ENCODE peak calls at places on chromosomes 2 and 18, in six cellular contexts. One of them, this sample, is unnamed.

GRCh38 chr2:217740178-217740577 is 262.6 kb downstream of the TNS1 start:
- DNase-seq in cardiac muscle cell: no peak
- DNase-seq in sigmoid colon: no peak
- DNase-seq in heart right ventricle: no peak
- DNase-seq in thoracic aorta: no peak
- DNase-seq in AG04449: no peak
- DNase-seq in this sample: no peak

GRCh38 chr2:99150691-99151090 is 4.1 kb downstream of the TSGA10 start:
- DNase-seq in cardiac muscle cell: peak
- DNase-seq in sigmoid colon: no peak
- DNase-seq in heart right ventricle: no peak
- DNase-seq in thoracic aorta: no peak
- DNase-seq in AG04449: no peak
- DNase-seq in this sample: no peak

GRCh38 chr2:134144651-134145050 is 109.2 kb upstream of the MGAT5 start:
- DNase-seq in cardiac muscle cell: no peak
- DNase-seq in sigmoid colon: no peak
- DNase-seq in heart right ventricle: no peak
- DNase-seq in thoracic aorta: no peak
- DNase-seq in AG04449: no peak
- DNase-seq in this sample: no peak

GRCh38 chr2:49332415-49332814 is 178.1 kb upstream of the FSHR start:
- DNase-seq in cardiac muscle cell: peak
- DNase-seq in sigmoid colon: no peak
- DNase-seq in heart right ventricle: no peak
- DNase-seq in thoracic aorta: no peak
- DNase-seq in AG04449: no peak
- DNase-seq in this sample: no peak

GRCh38 chr18:70491734-70492348 is 203.0 kb downstream of the SOCS6 start:
- DNase-seq in cardiac muscle cell: peak
- DNase-seq in sigmoid colon: no peak
- DNase-seq in heart right ventricle: no peak
- DNase-seq in thoracic aorta: peak
- DNase-seq in AG04449: no peak
- DNase-seq in this sample: peak

GRCh38 chr2:168118733-168119518 is 128.5 kb downstream of the STK39 start:
- DNase-seq in cardiac muscle cell: peak
- DNase-seq in sigmoid colon: no peak
- DNase-seq in heart right ventricle: no peak
- DNase-seq in thoracic aorta: no peak
- DNase-seq in AG04449: peak
- DNase-seq in this sample: no peak

GRCh38 chr2:216520156-216520555 is 21.5 kb downstream of the RPL37A start:
- DNase-seq in cardiac muscle cell: peak
- DNase-seq in sigmoid colon: no peak
- DNase-seq in heart right ventricle: no peak
- DNase-seq in thoracic aorta: no peak
- DNase-seq in AG04449: no peak
- DNase-seq in this sample: no peak

GRCh38 chr18:31015715-31016459 is 26.7 kb downstream of the DSC3 start:
- DNase-seq in cardiac muscle cell: no peak
- DNase-seq in sigmoid colon: no peak
- DNase-seq in heart right ventricle: no peak
- DNase-seq in thoracic aorta: no peak
- DNase-seq in AG04449: no peak
- DNase-seq in this sample: no peak

GRCh38 chr18:58562999-58563667 is 65.8 kb downstream of the ALPK2 start:
- DNase-seq in cardiac muscle cell: no peak
- DNase-seq in sigmoid colon: no peak
- DNase-seq in heart right ventricle: no peak
- DNase-seq in thoracic aorta: no peak
- DNase-seq in AG04449: no peak
- DNase-seq in this sample: no peak

GRCh38 chr2:73414651-73415050 is 29.0 kb downstream of the ALMS1 start:
- DNase-seq in cardiac muscle cell: peak
- DNase-seq in sigmoid colon: no peak
- DNase-seq in heart right ventricle: no peak
- DNase-seq in thoracic aorta: no peak
- DNase-seq in AG04449: no peak
- DNase-seq in this sample: no peak

GRCh38 chr2:50582164-50582563 is 449.8 kb downstream of the NRXN1 start:
- DNase-seq in cardiac muscle cell: no peak
- DNase-seq in sigmoid colon: no peak
- DNase-seq in heart right ventricle: no peak
- DNase-seq in thoracic aorta: no peak
- DNase-seq in AG04449: no peak
- DNase-seq in this sample: no peak

GRCh38 chr2:47641366-47641765 is 141.6 kb upstream of the MSH6 start:
- DNase-seq in cardiac muscle cell: no peak
- DNase-seq in sigmoid colon: no peak
- DNase-seq in heart right ventricle: no peak
- DNase-seq in thoracic aorta: no peak
- DNase-seq in AG04449: no peak
- DNase-seq in this sample: no peak

GRCh38 chr2:172282944-172283343 is 144.4 kb upstream of the ITGA6 start:
- DNase-seq in cardiac muscle cell: peak
- DNase-seq in sigmoid colon: no peak
- DNase-seq in heart right ventricle: no peak
- DNase-seq in thoracic aorta: no peak
- DNase-seq in AG04449: peak
- DNase-seq in this sample: no peak

GRCh38 chr2:236309669-236310029 is 45.4 kb upstream of the ASB18 start:
- DNase-seq in cardiac muscle cell: peak
- DNase-seq in sigmoid colon: no peak
- DNase-seq in heart right ventricle: no peak
- DNase-seq in thoracic aorta: no peak
- DNase-seq in AG04449: no peak
- DNase-seq in this sample: no peak

GRCh38 chr18:50009772-50010171 is 185.2 kb downstream of the MYO5B start:
- DNase-seq in cardiac muscle cell: peak
- DNase-seq in sigmoid colon: no peak
- DNase-seq in heart right ventricle: peak
- DNase-seq in thoracic aorta: no peak
- DNase-seq in AG04449: no peak
- DNase-seq in this sample: no peak

DNA sequence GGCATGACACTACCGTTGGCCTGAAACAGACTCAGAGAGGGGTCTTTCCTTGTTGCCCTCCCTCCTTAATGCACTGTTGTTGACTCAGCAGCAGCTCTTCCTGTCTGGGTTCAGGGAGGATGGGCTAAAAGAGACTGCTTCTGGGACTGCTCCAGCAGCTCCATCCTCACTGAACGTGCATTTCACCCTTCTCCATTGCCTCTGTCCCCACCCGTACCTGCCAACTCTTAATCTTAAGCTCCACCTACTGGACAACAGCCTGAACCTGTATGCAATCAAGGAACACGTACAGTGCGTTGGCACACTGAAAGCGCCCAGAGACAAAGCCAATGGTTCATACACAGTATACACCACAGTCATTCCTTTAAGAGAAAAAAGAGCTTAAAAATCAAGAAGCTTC is 230.8 kb upstream of the RAB6C start:
- DNase-seq in cardiac muscle cell: no peak
- DNase-seq in sigmoid colon: no peak
- DNase-seq in heart right ventricle: no peak
- DNase-seq in thoracic aorta: no peak
- DNase-seq in AG04449: no peak
- DNase-seq in this sample: no peak
- TF ChIP-seq CTCF in cardiac muscle cell: no peak
- TF ChIP-seq CTCF in sigmoid colon: no peak
- TF ChIP-seq CTCF in heart right ventricle: no peak
- TF ChIP-seq CTCF in thoracic aorta: no peak
- TF ChIP-seq CTCF in AG04449: no peak
- TF ChIP-seq CTCF in this sample: peak

GRCh38 chr18:45384137-45384998 is 230.9 kb upstream of the SLC14A2 start:
- DNase-seq in cardiac muscle cell: peak
- DNase-seq in sigmoid colon: no peak
- DNase-seq in heart right ventricle: peak
- DNase-seq in thoracic aorta: no peak
- DNase-seq in AG04449: no peak
- DNase-seq in this sample: no peak

GRCh38 chr18:45383228-45383627 is 232.0 kb upstream of the SLC14A2 start:
- DNase-seq in cardiac muscle cell: no peak
- DNase-seq in sigmoid colon: no peak
- DNase-seq in heart right ventricle: no peak
- DNase-seq in thoracic aorta: no peak
- DNase-seq in AG04449: no peak
- DNase-seq in this sample: no peak

DNA sequence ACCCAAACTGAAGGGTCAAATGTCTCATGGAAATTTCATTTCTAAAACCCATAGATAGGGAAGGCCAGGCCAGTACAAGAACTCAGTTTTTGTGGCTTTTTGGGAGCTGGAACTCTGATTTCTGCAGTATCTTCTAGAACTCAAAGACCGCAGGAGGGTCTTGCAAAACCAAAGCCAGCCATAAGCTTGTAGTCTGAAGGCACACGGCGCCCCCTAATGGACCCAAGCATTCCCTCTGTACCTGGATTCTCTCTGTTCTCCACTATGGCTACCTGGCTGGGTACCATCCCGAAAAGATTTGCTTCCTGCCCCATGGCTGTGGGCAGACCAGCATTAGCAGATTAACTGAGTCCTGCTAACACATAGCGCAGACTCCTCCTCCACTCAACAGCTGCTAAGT is 229.0 kb upstream of the SLC14A2 start:
- DNase-seq in cardiac muscle cell: peak
- DNase-seq in sigmoid colon: no peak
- DNase-seq in heart right ventricle: peak
- DNase-seq in thoracic aorta: no peak
- DNase-seq in AG04449: no peak
- DNase-seq in this sample: no peak
- TF ChIP-seq CTCF in cardiac muscle cell: peak
- TF ChIP-seq CTCF in sigmoid colon: no peak
- TF ChIP-seq CTCF in heart right ventricle: peak
- TF ChIP-seq CTCF in thoracic aorta: no peak
- TF ChIP-seq CTCF in AG04449: peak
- TF ChIP-seq CTCF in this sample: peak

GRCh38 chr2:75787532-75788132 is 76.9 kb upstream of the GCFC2 start:
- DNase-seq in cardiac muscle cell: peak
- DNase-seq in sigmoid colon: no peak
- DNase-seq in heart right ventricle: no peak
- DNase-seq in thoracic aorta: no peak
- DNase-seq in AG04449: no peak
- DNase-seq in this sample: no peak
- TF ChIP-seq CTCF in cardiac muscle cell: peak
- TF ChIP-seq CTCF in sigmoid colon: no peak
- TF ChIP-seq CTCF in heart right ventricle: peak
- TF ChIP-seq CTCF in thoracic aorta: no peak
- TF ChIP-seq CTCF in AG04449: no peak
- TF ChIP-seq CTCF in this sample: peak

DNA sequence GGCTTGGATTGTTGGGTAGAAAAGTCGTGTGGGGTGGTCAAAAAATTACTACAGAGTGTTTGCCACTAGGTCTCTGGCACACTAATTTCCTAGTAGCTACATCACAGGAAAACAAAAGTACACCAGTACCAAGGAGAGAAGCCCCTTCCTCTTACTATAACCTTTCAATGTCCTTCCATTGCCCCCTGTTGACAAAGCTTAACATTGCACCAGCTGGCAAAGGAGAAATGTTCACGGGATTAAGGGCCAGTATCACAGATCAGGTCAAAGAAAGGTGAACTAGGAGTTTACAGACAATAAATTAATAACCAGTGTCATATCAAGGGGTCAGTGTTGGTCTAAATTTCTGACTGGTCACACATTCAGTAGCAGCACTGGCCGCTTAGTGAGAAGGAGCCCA is 1139.6 kb upstream of the FAM98A start:
- DNase-seq in cardiac muscle cell: no peak
- DNase-seq in sigmoid colon: no peak
- DNase-seq in heart right ventricle: no peak
- DNase-seq in thoracic aorta: no peak
- DNase-seq in AG04449: no peak
- DNase-seq in this sample: no peak
- TF ChIP-seq CTCF in cardiac muscle cell: no peak
- TF ChIP-seq CTCF in sigmoid colon: no peak
- TF ChIP-seq CTCF in heart right ventricle: no peak
- TF ChIP-seq CTCF in thoracic aorta: no peak
- TF ChIP-seq CTCF in AG04449: no peak
- TF ChIP-seq CTCF in this sample: peak

GRCh38 chr2:60958800-60959199 is 58.7 kb upstream of the PEX13 start:
- DNase-seq in cardiac muscle cell: peak
- DNase-seq in sigmoid colon: no peak
- DNase-seq in heart right ventricle: no peak
- DNase-seq in thoracic aorta: no peak
- DNase-seq in AG04449: peak
- DNase-seq in this sample: peak
- TF ChIP-seq CTCF in cardiac muscle cell: no peak
- TF ChIP-seq CTCF in sigmoid colon: no peak
- TF ChIP-seq CTCF in heart right ventricle: no peak
- TF ChIP-seq CTCF in thoracic aorta: no peak
- TF ChIP-seq CTCF in AG04449: no peak
- TF ChIP-seq CTCF in this sample: no peak

GRCh38 chr2:81328968-81329367 is 1024.4 kb upstream of the LRRTM1 start:
- DNase-seq in cardiac muscle cell: no peak
- DNase-seq in sigmoid colon: no peak
- DNase-seq in heart right ventricle: no peak
- DNase-seq in thoracic aorta: no peak
- DNase-seq in AG04449: no peak
- DNase-seq in this sample: no peak

GRCh38 chr2:81327916-81328315 is 1023.4 kb upstream of the LRRTM1 start:
- DNase-seq in cardiac muscle cell: no peak
- DNase-seq in sigmoid colon: no peak
- DNase-seq in heart right ventricle: no peak
- DNase-seq in thoracic aorta: no peak
- DNase-seq in AG04449: no peak
- DNase-seq in this sample: no peak

DNA sequence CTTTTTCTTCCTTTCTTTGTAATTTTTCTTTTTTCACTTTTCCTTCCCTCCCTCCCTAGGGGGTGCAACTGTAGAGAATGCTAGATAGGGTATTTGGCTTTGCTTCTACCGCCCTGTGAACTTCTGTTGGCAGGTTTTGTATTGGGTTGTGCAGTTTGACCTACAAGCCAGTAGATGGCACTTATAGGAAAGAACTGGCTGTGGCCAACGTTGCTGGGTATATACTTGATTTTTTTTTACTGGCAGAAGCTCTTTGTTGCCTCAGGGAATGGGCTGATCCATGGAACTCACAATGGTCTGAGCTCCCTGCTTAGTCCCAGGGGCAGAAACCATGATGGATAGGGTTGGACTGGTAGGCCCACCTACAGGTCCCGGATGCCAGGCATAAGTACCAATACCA is 1019.5 kb upstream of the LRRTM1 start:
- DNase-seq in cardiac muscle cell: peak
- DNase-seq in sigmoid colon: no peak
- DNase-seq in heart right ventricle: no peak
- DNase-seq in thoracic aorta: no peak
- DNase-seq in AG04449: no peak
- DNase-seq in this sample: peak
- TF ChIP-seq CTCF in cardiac muscle cell: peak
- TF ChIP-seq CTCF in sigmoid colon: no peak
- TF ChIP-seq CTCF in heart right ventricle: no peak
- TF ChIP-seq CTCF in thoracic aorta: no peak
- TF ChIP-seq CTCF in AG04449: no peak
- TF ChIP-seq CTCF in this sample: peak